ENCODE peak calls at places on chromosomes 3 and 15, in four cellular contexts. One of them, this sample, is unnamed.

GRCh38 chr15:39535466-39535865 is 45.4 kb upstream of the THBS1 start:
- DNase-seq in K562: no peak
- DNase-seq in H1: no peak
- DNase-seq in GM12878: no peak
- DNase-seq in this sample: no peak

GRCh38 chr3:38580450-38581382 is 68.8 kb downstream of the SCN5A start:
- DNase-seq in K562: no peak
- DNase-seq in GM12878: no peak
- DNase-seq in H1: peak; percentile 36
- DNase-seq in this sample: peak; percentile 84

GRCh38 chr15:61184431-61184830 is 44.7 kb downstream of the RORA start:
- DNase-seq in H1: no peak
- DNase-seq in GM12878: no peak
- DNase-seq in K562: no peak
- DNase-seq in this sample: no peak

GRCh38 chr15:91950631-91951384 is 97.3 kb downstream of the SLCO3A1 start:
- DNase-seq in H1: no peak
- DNase-seq in K562: no peak
- DNase-seq in GM12878: no peak
- DNase-seq in this sample: peak; percentile 45

GRCh38 chr3:48636149-48636548 is 888 bp upstream of the SLC26A6 start:
- DNase-seq in H1: no peak
- DNase-seq in K562: no peak
- DNase-seq in GM12878: no peak
- DNase-seq in this sample: no peak

GRCh38 chr3:152745677-152746076 is 89.3 kb upstream of the P2RY1 start:
- DNase-seq in H1: no peak
- DNase-seq in GM12878: no peak
- DNase-seq in K562: no peak
- DNase-seq in this sample: no peak

GRCh38 chr3:49119036-49119435 is 1.6 kb downstream of the USP19 start:
- DNase-seq in K562: no peak
- DNase-seq in H1: no peak
- DNase-seq in GM12878: no peak
- DNase-seq in this sample: no peak

GRCh38 chr15:68298882-68299381 is 21.4 kb downstream of the FEM1B start:
- DNase-seq in GM12878: peak; percentile 77
- DNase-seq in K562: no peak
- DNase-seq in H1: no peak
- DNase-seq in this sample: no peak

GRCh38 chr3:62139957-62140356 is 233.4 kb downstream of the FEZF2 start:
- DNase-seq in GM12878: no peak
- DNase-seq in K562: no peak
- DNase-seq in H1: no peak
- DNase-seq in this sample: no peak

GRCh38 chr3:127114337-127115070 is 78.4 kb upstream of the PRR23E start:
- DNase-seq in GM12878: no peak
- DNase-seq in H1: no peak
- DNase-seq in K562: no peak
- DNase-seq in this sample: peak; percentile 75

GRCh38 chr3:113194747-113195400 is 16.5 kb upstream of the BOC start:
- DNase-seq in H1: no peak
- DNase-seq in K562: no peak
- DNase-seq in GM12878: no peak
- DNase-seq in this sample: peak; percentile 56

GRCh38 chr15:89801471-89802205 is 13.0 kb downstream of the ANPEP start:
- DNase-seq in H1: no peak
- DNase-seq in GM12878: no peak
- DNase-seq in K562: no peak
- DNase-seq in this sample: peak; percentile 29

GRCh38 chr3:107981471-107982111 is 109.2 kb downstream of the CD47 start:
- DNase-seq in GM12878: no peak
- DNase-seq in K562: no peak
- DNase-seq in H1: no peak
- DNase-seq in this sample: no peak

GRCh38 chr3:158489181-158489580 is 81.8 kb upstream of the MLF1 start:
- DNase-seq in K562: no peak
- DNase-seq in H1: no peak
- DNase-seq in GM12878: no peak
- DNase-seq in this sample: peak; percentile 7

GRCh38 chr15:40693904-40694705 is 869 bp upstream of the RAD51 start:
- DNase-seq in H1: no peak
- DNase-seq in GM12878: peak; percentile 19
- DNase-seq in K562: peak; percentile 29
- DNase-seq in this sample: no peak

GRCh38 chr15:92817339-92817886 is 82.7 kb upstream of the CHD2 start:
- DNase-seq in GM12878: no peak
- DNase-seq in H1: no peak
- DNase-seq in K562: peak; percentile 62
- DNase-seq in this sample: no peak

GRCh38 chr3:50550079-50550736 is 17.3 kb downstream of the C3orf18 start:
- DNase-seq in GM12878: no peak
- DNase-seq in K562: peak; percentile 69
- DNase-seq in H1: peak; percentile 94
- DNase-seq in this sample: peak; percentile 86

GRCh38 chr3:189967254-189967865 is 153.3 kb downstream of the P3H2 start:
- DNase-seq in H1: no peak
- DNase-seq in K562: peak; percentile 47
- DNase-seq in GM12878: no peak
- DNase-seq in this sample: peak; percentile 48

DNA sequence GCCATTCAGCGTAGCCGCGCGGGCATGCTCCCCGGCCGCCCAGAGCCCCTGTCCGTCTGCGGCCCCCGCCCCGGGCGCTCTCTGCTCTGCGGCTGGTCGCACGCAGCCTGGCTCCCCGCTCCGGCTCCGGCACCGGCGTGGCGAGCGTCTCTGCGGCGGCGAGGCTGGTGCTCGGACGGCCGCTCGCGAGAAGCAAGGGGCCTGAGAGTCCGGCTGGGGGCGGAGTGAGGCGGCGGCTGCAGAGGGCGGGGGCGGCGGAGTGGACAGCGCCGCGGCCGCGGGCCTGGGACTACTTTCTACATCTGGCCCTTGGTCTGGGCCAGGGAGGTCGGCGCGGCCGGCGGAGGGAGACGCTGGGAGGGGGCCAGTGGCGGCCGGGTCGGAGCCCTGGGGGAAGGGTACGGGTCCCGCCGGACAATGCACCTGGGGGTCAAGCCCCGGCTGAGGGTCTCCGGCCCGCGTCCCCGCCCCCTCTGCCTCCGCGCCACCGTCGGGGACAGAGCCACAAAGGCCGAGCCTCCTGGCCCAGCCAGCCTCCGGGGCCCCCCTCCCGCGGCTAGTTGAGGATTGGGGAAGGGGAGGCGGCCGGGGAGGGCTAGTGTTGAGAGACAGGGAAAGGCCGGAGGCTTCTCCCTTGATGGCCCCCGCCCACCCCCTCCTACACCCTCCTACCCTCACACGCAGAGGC is at the start of gene PRTG:
- DNase-seq in GM12878: no peak
- DNase-seq in H1: peak; percentile 76
- DNase-seq in K562: peak; percentile 37
- DNase-seq in this sample: peak; percentile 96
- TF ChIP-seq NRF1 in GM12878: no peak
- TF ChIP-seq NRF1 in H1: no peak
- TF ChIP-seq NRF1 in K562: no peak
- TF ChIP-seq NRF1 in this sample: no peak

DNA sequence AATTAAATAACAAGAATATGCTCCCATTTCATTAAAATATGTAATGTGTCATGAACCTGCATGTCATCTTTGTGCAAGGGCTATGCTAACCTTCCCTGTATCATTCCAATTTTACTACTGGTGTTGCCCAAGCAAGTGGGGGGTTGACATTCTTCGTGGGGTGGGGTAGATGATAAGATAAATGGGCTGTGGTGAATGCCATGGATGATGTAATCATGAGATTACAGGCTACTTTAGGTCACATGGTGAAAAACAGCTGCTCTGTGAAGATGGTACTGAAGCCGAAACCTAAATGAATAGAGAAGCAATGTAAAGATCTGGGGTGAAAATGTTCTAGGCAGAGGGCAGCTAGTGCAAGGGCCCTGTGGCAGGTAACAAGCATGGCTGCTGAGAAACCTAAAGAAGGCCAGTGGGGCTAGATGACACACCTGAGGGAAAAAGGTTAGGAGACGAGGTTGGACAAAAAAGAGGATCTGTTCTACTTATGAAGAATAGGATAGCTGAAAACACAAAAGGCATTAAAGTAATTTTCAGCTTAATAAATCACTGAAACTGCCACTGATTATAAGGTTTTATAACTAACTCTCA is 35.1 kb downstream of the MTMR10 start:
- DNase-seq in GM12878: no peak
- DNase-seq in K562: peak; percentile 4
- DNase-seq in H1: no peak
- DNase-seq in this sample: no peak
- TF ChIP-seq NRF1 in GM12878: no peak
- TF ChIP-seq NRF1 in K562: no peak
- TF ChIP-seq NRF1 in H1: no peak
- TF ChIP-seq NRF1 in this sample: no peak

GRCh38 chr3:67790043-67790442 is 135.6 kb upstream of the SUCLG2 start:
- DNase-seq in H1: peak; percentile 90
- DNase-seq in K562: peak; percentile 45
- DNase-seq in GM12878: peak; percentile 27
- DNase-seq in this sample: peak; percentile 56
- TF ChIP-seq NRF1 in H1: no peak
- TF ChIP-seq NRF1 in K562: no peak
- TF ChIP-seq NRF1 in GM12878: no peak
- TF ChIP-seq NRF1 in this sample: no peak

GRCh38 chr15:42156266-42156922 is at the start of gene PLA2G4F:
- DNase-seq in H1: no peak
- DNase-seq in K562: no peak
- DNase-seq in GM12878: no peak
- DNase-seq in this sample: no peak
- TF ChIP-seq NRF1 in H1: no peak
- TF ChIP-seq NRF1 in K562: no peak
- TF ChIP-seq NRF1 in GM12878: no peak
- TF ChIP-seq NRF1 in this sample: no peak

GRCh38 chr3:145450018-145450682 is 710.8 kb downstream of the PLOD2 start:
- DNase-seq in H1: no peak
- DNase-seq in K562: no peak
- DNase-seq in GM12878: no peak
- DNase-seq in this sample: no peak

GRCh38 chr3:145448436-145448835 is 712.5 kb downstream of the PLOD2 start:
- DNase-seq in K562: no peak
- DNase-seq in GM12878: no peak
- DNase-seq in H1: no peak
- DNase-seq in this sample: no peak
- TF ChIP-seq NRF1 in K562: no peak
- TF ChIP-seq NRF1 in GM12878: no peak
- TF ChIP-seq NRF1 in H1: no peak
- TF ChIP-seq NRF1 in this sample: no peak

DNA sequence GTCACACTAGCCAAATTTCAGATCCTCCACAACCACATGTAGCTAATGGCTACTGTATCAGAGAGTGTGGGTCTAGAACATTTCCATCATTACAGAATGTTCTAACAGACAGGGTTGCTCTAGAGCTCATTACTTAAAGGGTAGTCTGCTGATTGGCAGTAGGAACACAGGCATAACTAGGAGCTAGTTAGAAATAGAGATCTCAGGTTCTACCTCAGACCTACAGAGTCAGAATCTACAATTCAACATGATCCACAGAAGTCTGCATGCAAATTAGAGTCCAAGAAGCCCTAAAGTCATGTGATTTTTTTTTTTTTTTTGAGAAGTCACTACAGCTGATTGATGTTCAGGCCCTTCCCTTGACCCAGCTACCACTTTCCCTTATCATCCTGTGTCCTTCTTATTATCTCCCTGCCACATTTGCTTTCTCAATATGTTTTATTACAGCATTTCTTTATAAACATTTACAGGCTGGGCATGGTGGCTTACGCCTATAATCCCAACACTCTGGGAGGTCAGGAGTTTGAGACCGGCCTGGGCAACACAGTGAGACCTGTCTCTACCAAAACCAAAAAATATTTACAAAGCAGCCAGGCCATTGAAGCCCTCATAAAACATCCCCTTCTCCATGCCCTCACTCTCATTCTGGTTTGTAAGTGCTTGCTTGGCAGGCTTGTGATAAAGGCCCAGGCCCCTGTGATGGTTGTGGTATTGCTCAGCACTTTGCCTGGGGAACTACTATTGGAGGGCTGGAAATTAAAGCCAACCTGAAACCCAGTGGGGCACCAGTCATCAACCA is 3.8 kb upstream of the ABHD5 start:
- DNase-seq in H1: no peak
- DNase-seq in GM12878: no peak
- DNase-seq in K562: peak; percentile 89
- DNase-seq in this sample: no peak
- TF ChIP-seq NRF1 in H1: no peak
- TF ChIP-seq NRF1 in GM12878: no peak
- TF ChIP-seq NRF1 in K562: no peak
- TF ChIP-seq NRF1 in this sample: no peak

This sample was measured in SK-N-SH.